ENCODE peak calls at places on chromosomes 16 and 17, in ten cellular contexts. Q is fibroblast of mammary gland, O is A549, B is OCI-LY7, U is choroid plexus epithelial cell, K is ovary, C is neural progenitor cell, Z is H1, T is IMR-90, M is left lung. R is an unnamed sample.

GRCh38 chr16:48542020-48542473 is 67.9 kb downstream of the N4BP1 start:
- DNase-seq in Q (peak; percentile 56), O (peak; percentile 66), B (peak; percentile 38), U (peak; percentile 70), K (peak; percentile 56), C (peak; percentile 47), Z (no peak), T (peak; percentile 54), M (peak; percentile 84), R (peak; percentile 56)

GRCh38 chr16:11949527-11949926 is 7.7 kb upstream of the NPIPB2 start:
- DNase-seq in Q (peak; percentile 63), O (peak; percentile 62), B (peak; percentile 87), U (peak; percentile 51), K (no peak), C (peak; percentile 75), Z (peak; percentile 56), T (peak; percentile 47), M (no peak), R (peak; percentile 35)

GRCh38 chr16:2450975-2451381 is 8.9 kb upstream of the TEDC2 start:
- DNase-seq in Q (no peak), O (no peak), B (no peak), U (no peak), K (no peak), C (no peak), Z (no peak), T (no peak), M (peak; percentile 61), R (no peak)

GRCh38 chr16:88503374-88503770 is 50.3 kb downstream of the ZFPM1 start:
- DNase-seq in Q (peak; percentile 7), O (no peak), B (no peak), U (peak; percentile 46), K (no peak), C (no peak), Z (no peak), T (peak; percentile 25), M (no peak), R (no peak)

GRCh38 chr17:31695456-31696090 is 163.5 kb downstream of the COPRS start:
- DNase-seq in Q (peak; percentile 59), O (no peak), B (no peak), U (no peak), K (no peak), C (no peak), Z (no peak), T (peak; percentile 50), M (no peak), R (peak; percentile 30)

GRCh38 chr17:3989156-3989886 is 25.1 kb upstream of the ATP2A3 start:
- DNase-seq in Q (no peak), O (no peak), B (no peak), U (no peak), K (peak; percentile 12), C (no peak), Z (no peak), T (no peak), M (no peak), R (no peak)

GRCh38 chr17:72802726-72803125 is 289.8 kb downstream of the SLC39A11 start:
- DNase-seq in Q (no peak), O (no peak), B (no peak), U (no peak), K (no peak), C (no peak), Z (no peak), T (no peak), M (no peak), R (no peak)

GRCh38 chr16:4537376-4538066 is 1.1 kb downstream of the CDIP1 start:
- DNase-seq in Q (no peak), O (no peak), B (no peak), U (no peak), K (peak; percentile 46), C (peak; percentile 39), Z (peak; percentile 75), T (no peak), M (peak; percentile 83), R (no peak)

DNA sequence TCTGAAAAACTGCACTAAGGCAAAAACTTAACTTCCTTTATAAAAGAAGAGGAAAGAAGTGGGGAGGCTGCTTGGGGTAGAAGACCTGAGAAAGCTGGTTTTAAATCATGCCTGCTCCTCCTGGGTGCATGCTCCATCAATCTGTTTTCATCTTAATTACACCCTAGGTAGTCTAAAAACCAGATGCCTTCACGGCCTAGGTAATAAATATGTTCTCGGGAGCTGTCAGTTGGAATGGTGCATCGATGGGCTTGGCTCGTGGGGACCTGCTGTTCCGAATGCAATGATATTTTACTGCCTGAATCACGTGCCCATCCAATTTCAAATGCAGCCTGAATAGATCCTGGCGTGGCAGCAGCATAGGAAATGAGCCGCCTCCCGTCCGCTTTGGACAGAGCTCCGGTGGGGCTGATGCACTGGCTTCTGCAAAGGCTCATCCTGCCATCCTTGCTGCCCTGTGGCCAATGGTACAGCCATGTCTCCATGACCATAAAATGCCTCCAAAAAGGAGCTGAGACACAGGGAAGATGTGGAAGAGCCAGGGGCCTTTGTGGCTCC is 18.8 kb upstream of the FAAP100 start:
- DNase-seq in Q (no peak), O (no peak), B (no peak), U (no peak), K (no peak), C (no peak), Z (no peak), T (no peak), M (no peak), R (no peak)
- H3K4me3 ChIP-seq in Q (no peak overlapping the region), O (no peak overlapping the region), B (no peak overlapping the region), U (no peak overlapping the region), K (no peak overlapping the region), C (no peak overlapping the region), Z (no peak overlapping the region), T (no peak overlapping the region), M (no peak overlapping the region), R (no peak overlapping the region)

GRCh38 chr16:77225182-77225581 is 26.0 kb downstream of the SYCE1L start:
- DNase-seq in Q (no peak), O (no peak), B (no peak), U (no peak), K (no peak), C (no peak), Z (no peak), T (no peak), M (no peak), R (no peak)

GRCh38 chr16:77219437-77219836 is 20.2 kb downstream of the SYCE1L start:
- DNase-seq in Q (no peak), O (peak; percentile 66), B (no peak), U (no peak), K (no peak), C (no peak), Z (no peak), T (no peak), M (no peak), R (no peak)

GRCh38 chr16:77220427-77220826 is 21.2 kb downstream of the SYCE1L start:
- DNase-seq in Q (no peak), O (no peak), B (peak; percentile 12), U (peak; percentile 43), K (no peak), C (no peak), Z (no peak), T (no peak), M (no peak), R (no peak)

GRCh38 chr16:77221482-77221881 is 22.3 kb downstream of the SYCE1L start:
- DNase-seq in Q (no peak), O (no peak), B (no peak), U (no peak), K (no peak), C (no peak), Z (no peak), T (peak; percentile 13), M (no peak), R (no peak)

DNA sequence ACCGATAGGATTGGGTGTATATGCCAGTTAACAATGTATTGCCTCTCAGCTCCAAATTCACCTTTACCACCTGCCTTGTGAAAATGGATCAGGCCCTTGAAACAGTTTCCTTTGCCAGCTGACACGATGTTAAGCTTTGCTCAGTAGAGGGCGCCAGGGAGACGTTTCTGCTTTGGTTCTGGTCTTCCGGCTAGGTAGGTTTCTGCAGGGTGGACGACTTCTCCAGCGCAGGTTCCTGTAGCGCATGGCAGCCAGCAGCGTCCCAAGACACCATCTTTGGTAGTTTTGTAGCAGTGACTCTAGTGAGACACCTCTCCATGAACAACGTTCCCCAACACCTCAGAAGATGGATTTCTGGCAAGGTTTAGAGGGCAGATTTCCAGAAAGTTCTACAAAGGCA is 24.0 kb downstream of the SYCE1L start:
- DNase-seq in Q (no peak), O (peak; percentile 27), B (peak; percentile 38), U (no peak), K (no peak), C (peak; percentile 48), Z (peak; percentile 81), T (no peak), M (no peak), R (no peak)
- TF ChIP-seq CTCF in Q (peak; percentile 47), O (peak; percentile 24), B (peak; percentile 80), U (peak; percentile 47), K (no peak), C (peak; percentile 62), Z (peak; percentile 95), T (peak; percentile 8), M (no peak), R (peak; percentile 24)

GRCh38 chr16:73053379-73054130 is 5.6 kb upstream of the ZFHX3 start:
- DNase-seq in Q (no peak), O (peak; percentile 94), B (no peak), U (peak; percentile 78), K (no peak), C (no peak), Z (no peak), T (peak; percentile 75), M (no peak), R (peak; percentile 69)

GRCh38 chr16:73053038-73053378 is 5.1 kb upstream of the ZFHX3 start:
- DNase-seq in Q (no peak), O (no peak), B (no peak), U (no peak), K (no peak), C (no peak), Z (no peak), T (no peak), M (no peak), R (no peak)

GRCh38 chr16:73056383-73056782 is 8.5 kb upstream of the ZFHX3 start:
- DNase-seq in Q (no peak), O (no peak), B (no peak), U (no peak), K (no peak), C (no peak), Z (no peak), T (no peak), M (no peak), R (no peak)

GRCh38 chr16:73054131-73054496 is 6.2 kb upstream of the ZFHX3 start:
- DNase-seq in Q (no peak), O (peak; percentile 62), B (no peak), U (no peak), K (no peak), C (no peak), Z (no peak), T (no peak), M (no peak), R (no peak)

DNA sequence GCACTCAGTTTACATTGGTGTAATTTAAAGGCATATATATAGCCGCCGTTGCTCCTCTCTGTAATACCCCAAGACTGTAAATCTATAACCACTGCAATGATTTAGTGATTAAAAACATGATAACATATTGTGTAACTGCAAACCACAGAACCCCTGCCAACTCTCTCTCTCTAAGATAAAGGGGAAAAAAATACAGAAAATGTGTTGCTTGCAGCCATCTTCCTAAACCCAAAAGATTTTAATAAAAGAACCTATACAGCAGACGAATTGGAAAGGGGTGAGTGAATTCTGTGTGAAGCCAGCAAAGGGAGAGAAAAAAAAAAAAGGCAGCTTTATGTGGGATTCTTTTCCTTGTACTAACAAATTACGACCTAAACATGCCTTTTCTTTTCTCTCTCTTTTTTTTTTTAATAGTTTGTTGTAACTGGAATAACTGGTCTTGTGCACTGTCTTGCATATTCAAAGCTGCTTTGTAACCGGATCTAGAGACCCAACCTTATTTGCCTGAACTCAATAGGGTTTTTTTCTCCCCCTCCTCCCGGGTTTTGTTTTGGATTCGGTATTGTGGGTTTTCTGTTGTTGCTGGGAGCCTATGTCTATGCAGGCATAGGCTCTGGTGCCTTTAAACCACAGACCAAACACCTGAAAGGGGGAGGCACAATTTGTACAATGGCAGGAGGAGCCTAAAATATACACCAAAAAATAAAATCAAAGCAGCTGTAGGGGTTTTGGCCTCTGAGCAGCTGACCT is 7.0 kb upstream of the ZFHX3 start:
- DNase-seq in Q (peak; percentile 73), O (peak; percentile 45), B (peak; percentile 11), U (peak; percentile 67), K (no peak), C (no peak), Z (no peak), T (peak; percentile 77), M (no peak), R (peak; percentile 70)
- H3K4me3 ChIP-seq in Q (no peak overlapping the region), O (peak overlapping the region; percentile 84), B (peak overlapping the region; percentile 29), U (peak overlapping the region; percentile 72), K (no peak overlapping the region), C (no peak overlapping the region), Z (peak overlapping the region; percentile 51), T (peak overlapping the region; percentile 7), M (no peak overlapping the region), R (peak overlapping the region; percentile 77)

DNA sequence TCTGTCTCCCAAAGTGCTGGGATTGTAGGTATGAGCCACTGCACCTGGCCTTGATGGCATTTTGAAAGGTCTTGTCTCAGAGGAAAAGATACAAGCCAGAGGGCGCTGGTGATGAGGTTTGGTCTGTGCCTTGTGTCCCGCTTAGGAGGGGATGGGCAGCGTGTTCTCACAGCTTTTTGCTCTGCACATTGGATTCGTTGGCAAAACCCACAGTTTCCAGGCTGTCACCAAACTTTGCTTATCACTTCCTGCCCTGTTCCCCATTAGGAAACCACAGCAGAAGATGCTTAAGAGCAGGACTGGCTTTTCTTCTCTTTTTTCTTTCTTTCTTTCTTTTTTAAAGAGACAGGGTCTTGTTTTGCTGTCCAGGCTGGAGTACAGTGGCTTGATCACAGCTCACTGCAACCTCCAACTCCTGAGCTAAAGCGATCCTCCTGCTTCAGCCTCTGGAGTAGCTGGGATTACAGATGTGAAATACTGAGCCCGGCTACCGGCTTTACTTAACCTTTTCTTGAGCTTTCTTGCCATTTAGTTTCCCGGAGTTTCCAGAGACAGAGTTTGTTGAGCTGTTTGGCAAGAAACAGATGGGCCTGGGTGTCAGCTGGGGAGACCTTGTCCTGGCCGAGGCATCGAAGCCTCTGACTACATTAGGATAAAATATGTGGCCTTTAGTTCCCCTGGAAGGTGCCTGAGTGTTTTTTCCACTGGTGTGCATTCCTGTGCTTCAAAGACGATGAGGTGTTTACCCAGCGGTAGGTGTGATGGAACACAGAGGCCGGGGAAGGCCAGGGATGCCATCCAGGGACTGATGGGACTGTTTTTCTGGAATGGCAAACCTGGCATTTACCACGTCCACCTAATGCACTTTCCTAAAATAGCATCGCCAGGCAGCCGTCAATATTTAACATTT is 112.9 kb downstream of the ABCC1 start:
- DNase-seq in Q (no peak), O (no peak), B (peak; percentile 70), U (no peak), K (no peak), C (peak; percentile 11), Z (no peak), T (no peak), M (no peak), R (no peak)
- TF ChIP-seq CTCF in Q (no peak), O (no peak), B (peak; percentile 72), U (peak; percentile 29), K (no peak), C (peak; percentile 11), Z (peak; percentile 23), T (peak; percentile 6), M (no peak), R (no peak)

R was measured in astrocyte of the spinal cord.